ENCODE peak calls at places on chromosomes 2 and 18, in ten cellular contexts. G, D, Q, M, O, Z, N, J, W and P are unnamed samples.

GRCh38 chr18:37289423-37289822 is 276.2 kb downstream of the CELF4 start:
- DNase-seq in N (no peak), Q (no peak), O (no peak), W (no peak), Z (no peak), D (no peak), J (no peak), M (no peak), G (no peak), P (no peak)

GRCh38 chr2:178304262-178304661 is 110.0 kb downstream of the OSBPL6 start:
- DNase-seq in O (no peak), N (no peak), D (no peak), M (no peak), Q (no peak), G (no peak), W (no peak), Z (no peak), J (no peak), P (no peak)

GRCh38 chr18:36374262-36374661 is 76.7 kb downstream of the FHOD3 start:
- DNase-seq in Z (no peak), M (no peak), J (peak), N (no peak), O (no peak), Q (no peak), D (no peak), G (no peak), W (no peak), P (no peak)

GRCh38 chr2:66189598-66189997 is 245.3 kb upstream of the MEIS1 start:
- DNase-seq in N (no peak), J (no peak), G (no peak), M (no peak), O (no peak), W (no peak), Z (no peak), Q (peak), D (no peak), P (peak)

GRCh38 chr2:170848587-170848986 is 31.9 kb downstream of the GAD1 start:
- DNase-seq in O (no peak), J (peak), M (no peak), Z (no peak), N (no peak), W (peak), G (no peak), Q (peak), D (no peak), P (no peak)

GRCh38 chr2:230619471-230619870 is 93.2 kb upstream of the CAB39 start:
- DNase-seq in D (no peak), Q (no peak), M (no peak), N (no peak), W (no peak), O (no peak), G (no peak), J (no peak), Z (no peak), P (no peak)

GRCh38 chr18:79248495-79249078 is 147.1 kb upstream of the NFATC1 start:
- DNase-seq in Z (no peak), J (no peak), M (no peak), O (no peak), Q (no peak), N (no peak), W (no peak), D (no peak), G (no peak), P (no peak)

GRCh38 chr2:39550701-39551285 is 113.7 kb upstream of the MAP4K3 start:
- DNase-seq in G (no peak), W (no peak), Z (no peak), J (no peak), M (peak), O (no peak), N (no peak), D (no peak), Q (no peak), P (no peak)

GRCh38 chr18:50009772-50010171 is 185.2 kb downstream of the MYO5B start:
- DNase-seq in Z (peak), J (no peak), W (peak), M (peak), O (peak), D (peak), Q (peak), N (peak), G (peak), P (peak)

GRCh38 chr2:15801439-15801838 is 138.9 kb upstream of the MYCN start:
- DNase-seq in Z (no peak), M (no peak), O (no peak), N (no peak), Q (no peak), W (no peak), G (no peak), D (no peak), J (no peak), P (no peak)

GRCh38 chr18:49041677-49042570 is 91.2 kb upstream of the SMAD7 start:
- DNase-seq in J (no peak), W (no peak), N (peak), Z (no peak), Q (no peak), O (no peak), G (no peak), D (peak), M (peak), P (peak)